ENCODE peak calls at places on chromosomes 1 and 21, in ten cellular contexts. One of them, this sample, is unnamed.

GRCh38 chr21:22764222-22764621 is 1766.0 kb downstream of the NCAM2 start:
- DNase-seq in fibroblast of the aortic adventitia: no peak
- DNase-seq in mucosa of gallbladder: no peak
- DNase-seq in activated CD4-positive, alpha-beta T cell treated with anti-CD3 and anti-CD28 coated beads, Interleukin-2, amount 10 ng/mL, durations not matched to agents 7 days and 5 days: no peak
- DNase-seq in heart right ventricle: no peak
- DNase-seq in colonic mucosa: no peak
- DNase-seq in neural crest cell: no peak
- DNase-seq in activated CD4-positive, CD25-positive, alpha-beta regulatory T cell treated with anti-CD3 and anti-CD28 coated beads, Interleukin-2, amount 50 U/mL, for 72 hours: no peak
- DNase-seq in AML-193: no peak
- DNase-seq in WTC11: no peak
- DNase-seq in this sample: no peak

GRCh38 chr1:218346391-218347204 is 1.5 kb downstream of the TGFB2 start:
- DNase-seq in fibroblast of the aortic adventitia: peak; percentile 60
- DNase-seq in mucosa of gallbladder: no peak
- DNase-seq in activated CD4-positive, alpha-beta T cell treated with anti-CD3 and anti-CD28 coated beads, Interleukin-2, amount 10 ng/mL, durations not matched to agents 7 days and 5 days: no peak
- DNase-seq in heart right ventricle: peak; percentile 26
- DNase-seq in colonic mucosa: no peak
- DNase-seq in neural crest cell: peak; percentile 8
- DNase-seq in activated CD4-positive, CD25-positive, alpha-beta regulatory T cell treated with anti-CD3 and anti-CD28 coated beads, Interleukin-2, amount 50 U/mL, for 72 hours: no peak
- DNase-seq in AML-193: no peak
- DNase-seq in WTC11: peak; percentile 22
- DNase-seq in this sample: no peak

GRCh38 chr1:31985430-31985829 is 28.2 kb upstream of the KHDRBS1 start:
- DNase-seq in fibroblast of the aortic adventitia: peak; percentile 16
- DNase-seq in mucosa of gallbladder: no peak
- DNase-seq in activated CD4-positive, alpha-beta T cell treated with anti-CD3 and anti-CD28 coated beads, Interleukin-2, amount 10 ng/mL, durations not matched to agents 7 days and 5 days: no peak
- DNase-seq in heart right ventricle: no peak
- DNase-seq in colonic mucosa: no peak
- DNase-seq in neural crest cell: no peak
- DNase-seq in activated CD4-positive, CD25-positive, alpha-beta regulatory T cell treated with anti-CD3 and anti-CD28 coated beads, Interleukin-2, amount 50 U/mL, for 72 hours: no peak
- DNase-seq in AML-193: no peak
- DNase-seq in WTC11: no peak
- DNase-seq in this sample: no peak

GRCh38 chr21:42027804-42028753 is 17.9 kb upstream of the ZBTB21 start:
- DNase-seq in fibroblast of the aortic adventitia: no peak
- DNase-seq in mucosa of gallbladder: no peak
- DNase-seq in activated CD4-positive, alpha-beta T cell treated with anti-CD3 and anti-CD28 coated beads, Interleukin-2, amount 10 ng/mL, durations not matched to agents 7 days and 5 days: no peak
- DNase-seq in heart right ventricle: no peak
- DNase-seq in colonic mucosa: no peak
- DNase-seq in neural crest cell: no peak
- DNase-seq in activated CD4-positive, CD25-positive, alpha-beta regulatory T cell treated with anti-CD3 and anti-CD28 coated beads, Interleukin-2, amount 50 U/mL, for 72 hours: no peak
- DNase-seq in AML-193: no peak
- DNase-seq in WTC11: no peak
- DNase-seq in this sample: no peak

GRCh38 chr1:23930861-23931471 is 17.8 kb upstream of the CNR2 start:
- DNase-seq in fibroblast of the aortic adventitia: peak; percentile 65
- DNase-seq in mucosa of gallbladder: no peak
- DNase-seq in activated CD4-positive, alpha-beta T cell treated with anti-CD3 and anti-CD28 coated beads, Interleukin-2, amount 10 ng/mL, durations not matched to agents 7 days and 5 days: no peak
- DNase-seq in heart right ventricle: no peak
- DNase-seq in colonic mucosa: no peak
- DNase-seq in neural crest cell: no peak
- DNase-seq in activated CD4-positive, CD25-positive, alpha-beta regulatory T cell treated with anti-CD3 and anti-CD28 coated beads, Interleukin-2, amount 50 U/mL, for 72 hours: no peak
- DNase-seq in AML-193: no peak
- DNase-seq in WTC11: no peak
- DNase-seq in this sample: no peak

GRCh38 chr1:212928323-212929281 is 21.7 kb upstream of the VASH2 start:
- DNase-seq in fibroblast of the aortic adventitia: no peak
- DNase-seq in mucosa of gallbladder: no peak
- DNase-seq in activated CD4-positive, alpha-beta T cell treated with anti-CD3 and anti-CD28 coated beads, Interleukin-2, amount 10 ng/mL, durations not matched to agents 7 days and 5 days: no peak
- DNase-seq in heart right ventricle: no peak
- DNase-seq in colonic mucosa: no peak
- DNase-seq in neural crest cell: no peak
- DNase-seq in activated CD4-positive, CD25-positive, alpha-beta regulatory T cell treated with anti-CD3 and anti-CD28 coated beads, Interleukin-2, amount 50 U/mL, for 72 hours: no peak
- DNase-seq in AML-193: no peak
- DNase-seq in WTC11: no peak
- DNase-seq in this sample: no peak

GRCh38 chr1:31753623-31754349 is 10.4 kb downstream of the ADGRB2 start:
- DNase-seq in fibroblast of the aortic adventitia: peak; percentile 57
- DNase-seq in mucosa of gallbladder: peak; percentile 28
- DNase-seq in activated CD4-positive, alpha-beta T cell treated with anti-CD3 and anti-CD28 coated beads, Interleukin-2, amount 10 ng/mL, durations not matched to agents 7 days and 5 days: no peak
- DNase-seq in heart right ventricle: peak; percentile 56
- DNase-seq in colonic mucosa: peak; percentile 86
- DNase-seq in neural crest cell: no peak
- DNase-seq in activated CD4-positive, CD25-positive, alpha-beta regulatory T cell treated with anti-CD3 and anti-CD28 coated beads, Interleukin-2, amount 50 U/mL, for 72 hours: no peak
- DNase-seq in AML-193: no peak
- DNase-seq in WTC11: no peak
- DNase-seq in this sample: no peak

GRCh38 chr1:156053770-156054499 is at the start of gene UBQLN4:
- DNase-seq in fibroblast of the aortic adventitia: peak; percentile 81
- DNase-seq in mucosa of gallbladder: peak; percentile 88
- DNase-seq in activated CD4-positive, alpha-beta T cell treated with anti-CD3 and anti-CD28 coated beads, Interleukin-2, amount 10 ng/mL, durations not matched to agents 7 days and 5 days: peak; percentile 88
- DNase-seq in heart right ventricle: peak; percentile 89
- DNase-seq in colonic mucosa: peak; percentile 87
- DNase-seq in neural crest cell: peak; percentile 81
- DNase-seq in activated CD4-positive, CD25-positive, alpha-beta regulatory T cell treated with anti-CD3 and anti-CD28 coated beads, Interleukin-2, amount 50 U/mL, for 72 hours: peak; percentile 83
- DNase-seq in AML-193: peak; percentile 66
- DNase-seq in WTC11: peak; percentile 87
- DNase-seq in this sample: no peak

GRCh38 chr1:19349999-19350398 is 37.9 kb downstream of the SLC66A1 start:
- DNase-seq in fibroblast of the aortic adventitia: no peak
- DNase-seq in mucosa of gallbladder: no peak
- DNase-seq in activated CD4-positive, alpha-beta T cell treated with anti-CD3 and anti-CD28 coated beads, Interleukin-2, amount 10 ng/mL, durations not matched to agents 7 days and 5 days: no peak
- DNase-seq in heart right ventricle: no peak
- DNase-seq in colonic mucosa: no peak
- DNase-seq in neural crest cell: no peak
- DNase-seq in activated CD4-positive, CD25-positive, alpha-beta regulatory T cell treated with anti-CD3 and anti-CD28 coated beads, Interleukin-2, amount 50 U/mL, for 72 hours: no peak
- DNase-seq in AML-193: no peak
- DNase-seq in WTC11: no peak
- DNase-seq in this sample: no peak

GRCh38 chr1:215132156-215132555 is 49.6 kb downstream of the KCNK2 start:
- DNase-seq in fibroblast of the aortic adventitia: peak; percentile 38
- DNase-seq in mucosa of gallbladder: no peak
- DNase-seq in activated CD4-positive, alpha-beta T cell treated with anti-CD3 and anti-CD28 coated beads, Interleukin-2, amount 10 ng/mL, durations not matched to agents 7 days and 5 days: no peak
- DNase-seq in heart right ventricle: no peak
- DNase-seq in colonic mucosa: no peak
- DNase-seq in neural crest cell: no peak
- DNase-seq in activated CD4-positive, CD25-positive, alpha-beta regulatory T cell treated with anti-CD3 and anti-CD28 coated beads, Interleukin-2, amount 50 U/mL, for 72 hours: no peak
- DNase-seq in AML-193: no peak
- DNase-seq in WTC11: no peak
- DNase-seq in this sample: no peak

GRCh38 chr1:61950418-61950817 is 208.1 kb downstream of the PATJ start:
- DNase-seq in fibroblast of the aortic adventitia: peak; percentile 16
- DNase-seq in mucosa of gallbladder: no peak
- DNase-seq in activated CD4-positive, alpha-beta T cell treated with anti-CD3 and anti-CD28 coated beads, Interleukin-2, amount 10 ng/mL, durations not matched to agents 7 days and 5 days: no peak
- DNase-seq in heart right ventricle: no peak
- DNase-seq in colonic mucosa: no peak
- DNase-seq in neural crest cell: no peak
- DNase-seq in activated CD4-positive, CD25-positive, alpha-beta regulatory T cell treated with anti-CD3 and anti-CD28 coated beads, Interleukin-2, amount 50 U/mL, for 72 hours: no peak
- DNase-seq in AML-193: no peak
- DNase-seq in WTC11: no peak
- DNase-seq in this sample: no peak

GRCh38 chr21:36923270-36923669 is 43.2 kb downstream of the HLCS start:
- DNase-seq in fibroblast of the aortic adventitia: no peak
- DNase-seq in mucosa of gallbladder: no peak
- DNase-seq in activated CD4-positive, alpha-beta T cell treated with anti-CD3 and anti-CD28 coated beads, Interleukin-2, amount 10 ng/mL, durations not matched to agents 7 days and 5 days: no peak
- DNase-seq in heart right ventricle: no peak
- DNase-seq in colonic mucosa: no peak
- DNase-seq in neural crest cell: no peak
- DNase-seq in activated CD4-positive, CD25-positive, alpha-beta regulatory T cell treated with anti-CD3 and anti-CD28 coated beads, Interleukin-2, amount 50 U/mL, for 72 hours: no peak
- DNase-seq in AML-193: no peak
- DNase-seq in WTC11: no peak
- DNase-seq in this sample: no peak

GRCh38 chr21:37266515-37267221 is 466 bp downstream of the VPS26C start:
- DNase-seq in fibroblast of the aortic adventitia: peak; percentile 33
- DNase-seq in mucosa of gallbladder: no peak
- DNase-seq in activated CD4-positive, alpha-beta T cell treated with anti-CD3 and anti-CD28 coated beads, Interleukin-2, amount 10 ng/mL, durations not matched to agents 7 days and 5 days: no peak
- DNase-seq in heart right ventricle: peak; percentile 53
- DNase-seq in colonic mucosa: no peak
- DNase-seq in neural crest cell: peak; percentile 21
- DNase-seq in activated CD4-positive, CD25-positive, alpha-beta regulatory T cell treated with anti-CD3 and anti-CD28 coated beads, Interleukin-2, amount 50 U/mL, for 72 hours: no peak
- DNase-seq in AML-193: no peak
- DNase-seq in WTC11: peak; percentile 67
- DNase-seq in this sample: no peak

GRCh38 chr1:35745124-35745730 is 24.6 kb downstream of the CLSPN start:
- DNase-seq in fibroblast of the aortic adventitia: no peak
- DNase-seq in mucosa of gallbladder: no peak
- DNase-seq in activated CD4-positive, alpha-beta T cell treated with anti-CD3 and anti-CD28 coated beads, Interleukin-2, amount 10 ng/mL, durations not matched to agents 7 days and 5 days: no peak
- DNase-seq in heart right ventricle: no peak
- DNase-seq in colonic mucosa: no peak
- DNase-seq in neural crest cell: no peak
- DNase-seq in activated CD4-positive, CD25-positive, alpha-beta regulatory T cell treated with anti-CD3 and anti-CD28 coated beads, Interleukin-2, amount 50 U/mL, for 72 hours: no peak
- DNase-seq in AML-193: no peak
- DNase-seq in WTC11: no peak
- DNase-seq in this sample: no peak

GRCh38 chr1:14443164-14443787 is 155.2 kb upstream of the KAZN start:
- DNase-seq in fibroblast of the aortic adventitia: no peak
- DNase-seq in mucosa of gallbladder: no peak
- DNase-seq in activated CD4-positive, alpha-beta T cell treated with anti-CD3 and anti-CD28 coated beads, Interleukin-2, amount 10 ng/mL, durations not matched to agents 7 days and 5 days: no peak
- DNase-seq in heart right ventricle: no peak
- DNase-seq in colonic mucosa: no peak
- DNase-seq in neural crest cell: no peak
- DNase-seq in activated CD4-positive, CD25-positive, alpha-beta regulatory T cell treated with anti-CD3 and anti-CD28 coated beads, Interleukin-2, amount 50 U/mL, for 72 hours: no peak
- DNase-seq in AML-193: no peak
- DNase-seq in WTC11: no peak
- DNase-seq in this sample: no peak

GRCh38 chr21:16775056-16775455 is 737.8 kb upstream of the CXADR start:
- DNase-seq in fibroblast of the aortic adventitia: no peak
- DNase-seq in mucosa of gallbladder: no peak
- DNase-seq in activated CD4-positive, alpha-beta T cell treated with anti-CD3 and anti-CD28 coated beads, Interleukin-2, amount 10 ng/mL, durations not matched to agents 7 days and 5 days: no peak
- DNase-seq in heart right ventricle: no peak
- DNase-seq in colonic mucosa: no peak
- DNase-seq in neural crest cell: no peak
- DNase-seq in activated CD4-positive, CD25-positive, alpha-beta regulatory T cell treated with anti-CD3 and anti-CD28 coated beads, Interleukin-2, amount 50 U/mL, for 72 hours: no peak
- DNase-seq in AML-193: no peak
- DNase-seq in WTC11: peak; percentile 16
- DNase-seq in this sample: no peak

GRCh38 chr1:229149435-229149834 is 121.5 kb upstream of the RAB4A start:
- DNase-seq in fibroblast of the aortic adventitia: no peak
- DNase-seq in mucosa of gallbladder: no peak
- DNase-seq in activated CD4-positive, alpha-beta T cell treated with anti-CD3 and anti-CD28 coated beads, Interleukin-2, amount 10 ng/mL, durations not matched to agents 7 days and 5 days: no peak
- DNase-seq in heart right ventricle: no peak
- DNase-seq in colonic mucosa: no peak
- DNase-seq in neural crest cell: no peak
- DNase-seq in activated CD4-positive, CD25-positive, alpha-beta regulatory T cell treated with anti-CD3 and anti-CD28 coated beads, Interleukin-2, amount 50 U/mL, for 72 hours: no peak
- DNase-seq in AML-193: no peak
- DNase-seq in WTC11: no peak
- DNase-seq in this sample: no peak

GRCh38 chr1:169027607-169028320 is 78.7 kb upstream of the ATP1B1 start:
- DNase-seq in fibroblast of the aortic adventitia: no peak
- DNase-seq in mucosa of gallbladder: no peak
- DNase-seq in activated CD4-positive, alpha-beta T cell treated with anti-CD3 and anti-CD28 coated beads, Interleukin-2, amount 10 ng/mL, durations not matched to agents 7 days and 5 days: no peak
- DNase-seq in heart right ventricle: no peak
- DNase-seq in colonic mucosa: no peak
- DNase-seq in neural crest cell: no peak
- DNase-seq in activated CD4-positive, CD25-positive, alpha-beta regulatory T cell treated with anti-CD3 and anti-CD28 coated beads, Interleukin-2, amount 50 U/mL, for 72 hours: no peak
- DNase-seq in AML-193: no peak
- DNase-seq in WTC11: no peak
- DNase-seq in this sample: no peak

GRCh38 chr1:18949689-18950414 is 6.6 kb downstream of the IFFO2 start:
- DNase-seq in fibroblast of the aortic adventitia: peak; percentile 37
- DNase-seq in mucosa of gallbladder: no peak
- DNase-seq in activated CD4-positive, alpha-beta T cell treated with anti-CD3 and anti-CD28 coated beads, Interleukin-2, amount 10 ng/mL, durations not matched to agents 7 days and 5 days: no peak
- DNase-seq in heart right ventricle: no peak
- DNase-seq in colonic mucosa: no peak
- DNase-seq in neural crest cell: peak; percentile 27
- DNase-seq in activated CD4-positive, CD25-positive, alpha-beta regulatory T cell treated with anti-CD3 and anti-CD28 coated beads, Interleukin-2, amount 50 U/mL, for 72 hours: no peak
- DNase-seq in AML-193: no peak
- DNase-seq in WTC11: peak; percentile 46
- DNase-seq in this sample: no peak

GRCh38 chr1:27035344-27035743 is 22.7 kb upstream of the TENT5B start:
- DNase-seq in fibroblast of the aortic adventitia: no peak
- DNase-seq in mucosa of gallbladder: no peak
- DNase-seq in activated CD4-positive, alpha-beta T cell treated with anti-CD3 and anti-CD28 coated beads, Interleukin-2, amount 10 ng/mL, durations not matched to agents 7 days and 5 days: no peak
- DNase-seq in heart right ventricle: no peak
- DNase-seq in colonic mucosa: no peak
- DNase-seq in neural crest cell: no peak
- DNase-seq in activated CD4-positive, CD25-positive, alpha-beta regulatory T cell treated with anti-CD3 and anti-CD28 coated beads, Interleukin-2, amount 50 U/mL, for 72 hours: no peak
- DNase-seq in AML-193: no peak
- DNase-seq in WTC11: no peak
- DNase-seq in this sample: no peak

GRCh38 chr1:9181990-9182783 is 52.4 kb upstream of the H6PD start:
- DNase-seq in fibroblast of the aortic adventitia: peak; percentile 46
- DNase-seq in mucosa of gallbladder: peak; percentile 54
- DNase-seq in activated CD4-positive, alpha-beta T cell treated with anti-CD3 and anti-CD28 coated beads, Interleukin-2, amount 10 ng/mL, durations not matched to agents 7 days and 5 days: peak; percentile 37
- DNase-seq in heart right ventricle: peak; percentile 43
- DNase-seq in colonic mucosa: peak; percentile 62
- DNase-seq in neural crest cell: no peak
- DNase-seq in activated CD4-positive, CD25-positive, alpha-beta regulatory T cell treated with anti-CD3 and anti-CD28 coated beads, Interleukin-2, amount 50 U/mL, for 72 hours: peak; percentile 59
- DNase-seq in AML-193: no peak
- DNase-seq in WTC11: peak; percentile 56
- DNase-seq in this sample: no peak

GRCh38 chr1:36217667-36218066 is 6.6 kb upstream of the THRAP3 start:
- DNase-seq in fibroblast of the aortic adventitia: peak; percentile 63
- DNase-seq in mucosa of gallbladder: no peak
- DNase-seq in activated CD4-positive, alpha-beta T cell treated with anti-CD3 and anti-CD28 coated beads, Interleukin-2, amount 10 ng/mL, durations not matched to agents 7 days and 5 days: no peak
- DNase-seq in heart right ventricle: no peak
- DNase-seq in colonic mucosa: no peak
- DNase-seq in neural crest cell: no peak
- DNase-seq in activated CD4-positive, CD25-positive, alpha-beta regulatory T cell treated with anti-CD3 and anti-CD28 coated beads, Interleukin-2, amount 50 U/mL, for 72 hours: no peak
- DNase-seq in AML-193: no peak
- DNase-seq in WTC11: no peak
- DNase-seq in this sample: no peak

GRCh38 chr1:168287237-168287664 is 6.6 kb downstream of the TBX19 start:
- DNase-seq in fibroblast of the aortic adventitia: peak; percentile 64
- DNase-seq in mucosa of gallbladder: no peak
- DNase-seq in activated CD4-positive, alpha-beta T cell treated with anti-CD3 and anti-CD28 coated beads, Interleukin-2, amount 10 ng/mL, durations not matched to agents 7 days and 5 days: no peak
- DNase-seq in heart right ventricle: no peak
- DNase-seq in colonic mucosa: no peak
- DNase-seq in neural crest cell: no peak
- DNase-seq in activated CD4-positive, CD25-positive, alpha-beta regulatory T cell treated with anti-CD3 and anti-CD28 coated beads, Interleukin-2, amount 50 U/mL, for 72 hours: no peak
- DNase-seq in AML-193: peak; percentile 23
- DNase-seq in WTC11: no peak
- DNase-seq in this sample: no peak

GRCh38 chr1:167999930-168000329 is 63.1 kb upstream of the MPC2 start:
- DNase-seq in fibroblast of the aortic adventitia: no peak
- DNase-seq in mucosa of gallbladder: no peak
- DNase-seq in activated CD4-positive, alpha-beta T cell treated with anti-CD3 and anti-CD28 coated beads, Interleukin-2, amount 10 ng/mL, durations not matched to agents 7 days and 5 days: no peak
- DNase-seq in heart right ventricle: no peak
- DNase-seq in colonic mucosa: no peak
- DNase-seq in neural crest cell: no peak
- DNase-seq in activated CD4-positive, CD25-positive, alpha-beta regulatory T cell treated with anti-CD3 and anti-CD28 coated beads, Interleukin-2, amount 50 U/mL, for 72 hours: no peak
- DNase-seq in AML-193: no peak
- DNase-seq in WTC11: no peak
- DNase-seq in this sample: no peak

GRCh38 chr21:45551316-45551715 is 9.1 kb upstream of the SLC19A1 start:
- DNase-seq in fibroblast of the aortic adventitia: peak; percentile 38
- DNase-seq in mucosa of gallbladder: no peak
- DNase-seq in activated CD4-positive, alpha-beta T cell treated with anti-CD3 and anti-CD28 coated beads, Interleukin-2, amount 10 ng/mL, durations not matched to agents 7 days and 5 days: peak; percentile 41
- DNase-seq in heart right ventricle: no peak
- DNase-seq in colonic mucosa: no peak
- DNase-seq in neural crest cell: no peak
- DNase-seq in activated CD4-positive, CD25-positive, alpha-beta regulatory T cell treated with anti-CD3 and anti-CD28 coated beads, Interleukin-2, amount 50 U/mL, for 72 hours: peak; percentile 31
- DNase-seq in AML-193: peak; percentile 44
- DNase-seq in WTC11: no peak
- DNase-seq in this sample: no peak

This sample was measured in smooth muscle cell of the brain vasculature.